ENCODE peak calls at places on chromosomes 1 and 21, in ten cellular contexts. One of them, this sample, is unnamed.

GRCh38 chr1:82578086-82578726 is 777.5 kb downstream of the ADGRL2 start:
- DNase-seq in PC-3: no peak
- DNase-seq in tibial nerve: no peak
- DNase-seq in GM20000: no peak
- DNase-seq in stomach: no peak
- DNase-seq in mesothelial cell of epicardium: no peak
- DNase-seq in upper lobe of right lung: no peak
- DNase-seq in AG09319: no peak
- DNase-seq in left ventricle myocardium inferior: no peak
- DNase-seq in ascending aorta: no peak
- DNase-seq in this sample: no peak

GRCh38 chr1:164637461-164638375 is 78.7 kb downstream of the PBX1 start:
- DNase-seq in PC-3: peak
- DNase-seq in tibial nerve: no peak
- DNase-seq in GM20000: no peak
- DNase-seq in stomach: peak
- DNase-seq in mesothelial cell of epicardium: no peak
- DNase-seq in upper lobe of right lung: no peak
- DNase-seq in AG09319: no peak
- DNase-seq in left ventricle myocardium inferior: peak
- DNase-seq in ascending aorta: no peak
- DNase-seq in this sample: no peak

GRCh38 chr21:22138297-22139016 is 1140.2 kb downstream of the NCAM2 start:
- DNase-seq in PC-3: no peak
- DNase-seq in tibial nerve: no peak
- DNase-seq in GM20000: no peak
- DNase-seq in stomach: no peak
- DNase-seq in mesothelial cell of epicardium: no peak
- DNase-seq in upper lobe of right lung: no peak
- DNase-seq in AG09319: no peak
- DNase-seq in left ventricle myocardium inferior: no peak
- DNase-seq in ascending aorta: no peak
- DNase-seq in this sample: no peak

GRCh38 chr1:183590225-183591191 is at the start of gene NCF2:
- DNase-seq in PC-3: no peak
- DNase-seq in tibial nerve: peak
- DNase-seq in GM20000: peak
- DNase-seq in stomach: peak
- DNase-seq in mesothelial cell of epicardium: no peak
- DNase-seq in upper lobe of right lung: no peak
- DNase-seq in AG09319: no peak
- DNase-seq in left ventricle myocardium inferior: no peak
- DNase-seq in ascending aorta: no peak
- DNase-seq in this sample: no peak

GRCh38 chr1:204225841-204226745 is 12.3 kb upstream of the GOLT1A start:
- DNase-seq in PC-3: peak
- DNase-seq in tibial nerve: no peak
- DNase-seq in GM20000: no peak
- DNase-seq in stomach: peak
- DNase-seq in mesothelial cell of epicardium: no peak
- DNase-seq in upper lobe of right lung: no peak
- DNase-seq in AG09319: no peak
- DNase-seq in left ventricle myocardium inferior: no peak
- DNase-seq in ascending aorta: no peak
- DNase-seq in this sample: no peak

GRCh38 chr1:82062206-82062605 is 261.5 kb downstream of the ADGRL2 start:
- DNase-seq in PC-3: no peak
- DNase-seq in tibial nerve: no peak
- DNase-seq in GM20000: no peak
- DNase-seq in stomach: no peak
- DNase-seq in mesothelial cell of epicardium: no peak
- DNase-seq in upper lobe of right lung: no peak
- DNase-seq in AG09319: no peak
- DNase-seq in left ventricle myocardium inferior: no peak
- DNase-seq in ascending aorta: no peak
- DNase-seq in this sample: no peak

GRCh38 chr1:109878531-109878930 is 32.1 kb upstream of the CSF1 start:
- DNase-seq in PC-3: no peak
- DNase-seq in tibial nerve: no peak
- DNase-seq in GM20000: no peak
- DNase-seq in stomach: no peak
- DNase-seq in mesothelial cell of epicardium: no peak
- DNase-seq in upper lobe of right lung: no peak
- DNase-seq in AG09319: no peak
- DNase-seq in left ventricle myocardium inferior: no peak
- DNase-seq in ascending aorta: no peak
- DNase-seq in this sample: no peak

GRCh38 chr1:14778882-14779594 is 180.6 kb downstream of the KAZN start:
- DNase-seq in PC-3: peak
- DNase-seq in tibial nerve: no peak
- DNase-seq in GM20000: peak
- DNase-seq in stomach: peak
- DNase-seq in mesothelial cell of epicardium: no peak
- DNase-seq in upper lobe of right lung: peak
- DNase-seq in AG09319: no peak
- DNase-seq in left ventricle myocardium inferior: no peak
- DNase-seq in ascending aorta: no peak
- DNase-seq in this sample: no peak

GRCh38 chr1:171495444-171495843 is 10.1 kb downstream of the PRRC2C start:
- DNase-seq in PC-3: no peak
- DNase-seq in tibial nerve: no peak
- DNase-seq in GM20000: no peak
- DNase-seq in stomach: no peak
- DNase-seq in mesothelial cell of epicardium: no peak
- DNase-seq in upper lobe of right lung: no peak
- DNase-seq in AG09319: no peak
- DNase-seq in left ventricle myocardium inferior: no peak
- DNase-seq in ascending aorta: no peak
- DNase-seq in this sample: no peak

GRCh38 chr1:210237514-210237913 is 4.9 kb downstream of the SERTAD4 start:
- DNase-seq in PC-3: no peak
- DNase-seq in tibial nerve: no peak
- DNase-seq in GM20000: no peak
- DNase-seq in stomach: no peak
- DNase-seq in mesothelial cell of epicardium: no peak
- DNase-seq in upper lobe of right lung: no peak
- DNase-seq in AG09319: no peak
- DNase-seq in left ventricle myocardium inferior: no peak
- DNase-seq in ascending aorta: no peak
- DNase-seq in this sample: no peak

GRCh38 chr1:48222501-48223242 is at the start of gene SLC5A9:
- DNase-seq in PC-3: no peak
- DNase-seq in tibial nerve: no peak
- DNase-seq in GM20000: no peak
- DNase-seq in stomach: peak
- DNase-seq in mesothelial cell of epicardium: no peak
- DNase-seq in upper lobe of right lung: no peak
- DNase-seq in AG09319: no peak
- DNase-seq in left ventricle myocardium inferior: no peak
- DNase-seq in ascending aorta: no peak
- DNase-seq in this sample: no peak

GRCh38 chr1:107434379-107434728 is 293.5 kb downstream of the NTNG1 start:
- DNase-seq in PC-3: no peak
- DNase-seq in tibial nerve: no peak
- DNase-seq in GM20000: no peak
- DNase-seq in stomach: no peak
- DNase-seq in mesothelial cell of epicardium: no peak
- DNase-seq in upper lobe of right lung: no peak
- DNase-seq in AG09319: no peak
- DNase-seq in left ventricle myocardium inferior: no peak
- DNase-seq in ascending aorta: no peak
- DNase-seq in this sample: no peak

GRCh38 chr1:107433635-107434378 is 293.0 kb downstream of the NTNG1 start:
- DNase-seq in PC-3: no peak
- DNase-seq in tibial nerve: no peak
- DNase-seq in GM20000: no peak
- DNase-seq in stomach: no peak
- DNase-seq in mesothelial cell of epicardium: no peak
- DNase-seq in upper lobe of right lung: no peak
- DNase-seq in AG09319: no peak
- DNase-seq in left ventricle myocardium inferior: no peak
- DNase-seq in ascending aorta: no peak
- DNase-seq in this sample: no peak

GRCh38 chr1:107432108-107432507 is 291.3 kb downstream of the NTNG1 start:
- DNase-seq in PC-3: no peak
- DNase-seq in tibial nerve: no peak
- DNase-seq in GM20000: no peak
- DNase-seq in stomach: no peak
- DNase-seq in mesothelial cell of epicardium: no peak
- DNase-seq in upper lobe of right lung: no peak
- DNase-seq in AG09319: no peak
- DNase-seq in left ventricle myocardium inferior: no peak
- DNase-seq in ascending aorta: no peak
- DNase-seq in this sample: no peak

GRCh38 chr1:107433068-107433467 is 292.2 kb downstream of the NTNG1 start:
- DNase-seq in PC-3: no peak
- DNase-seq in tibial nerve: no peak
- DNase-seq in GM20000: no peak
- DNase-seq in stomach: no peak
- DNase-seq in mesothelial cell of epicardium: no peak
- DNase-seq in upper lobe of right lung: no peak
- DNase-seq in AG09319: no peak
- DNase-seq in left ventricle myocardium inferior: no peak
- DNase-seq in ascending aorta: no peak
- DNase-seq in this sample: no peak

DNA sequence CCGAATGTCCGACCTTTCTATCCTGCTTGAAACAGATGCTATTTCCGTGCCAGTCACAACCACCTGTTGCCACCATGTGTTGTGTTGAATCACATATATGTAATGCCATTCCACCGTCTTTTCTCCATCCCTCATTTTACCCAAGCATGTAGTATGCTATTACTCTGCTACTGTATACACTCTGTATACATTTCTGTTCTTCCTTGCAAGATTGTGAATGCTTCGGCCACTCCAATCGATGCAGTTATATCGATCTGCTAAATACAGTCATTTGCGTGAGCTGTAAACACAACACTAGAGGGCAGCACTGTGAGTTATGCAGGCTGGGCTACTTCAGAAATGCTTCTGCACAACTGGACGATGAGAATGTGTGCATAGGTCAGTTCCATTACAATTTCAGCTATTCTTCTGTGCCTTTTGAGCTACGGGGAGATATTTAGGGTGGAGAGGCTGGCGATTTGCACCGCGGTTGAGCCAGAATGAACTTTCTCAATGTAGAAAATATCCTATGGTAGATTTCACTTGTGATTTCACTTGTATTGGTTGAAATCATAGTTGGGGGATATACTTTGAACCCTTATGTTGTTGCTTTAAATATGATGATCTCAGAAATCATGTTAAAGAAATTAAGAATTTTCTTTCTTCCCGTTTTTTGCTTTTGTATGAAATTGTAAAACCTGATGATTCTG is 289.8 kb downstream of the NTNG1 start:
- DNase-seq in PC-3: peak
- DNase-seq in tibial nerve: peak
- DNase-seq in GM20000: peak
- DNase-seq in stomach: peak
- DNase-seq in mesothelial cell of epicardium: no peak
- DNase-seq in upper lobe of right lung: no peak
- DNase-seq in AG09319: no peak
- DNase-seq in left ventricle myocardium inferior: no peak
- DNase-seq in ascending aorta: no peak
- DNase-seq in this sample: no peak
- TF ChIP-seq CTCF in PC-3: peak
- TF ChIP-seq CTCF in tibial nerve: peak
- TF ChIP-seq CTCF in GM20000: peak
- TF ChIP-seq CTCF in stomach: peak
- TF ChIP-seq CTCF in mesothelial cell of epicardium: peak
- TF ChIP-seq CTCF in upper lobe of right lung: peak
- TF ChIP-seq CTCF in AG09319: peak
- TF ChIP-seq CTCF in left ventricle myocardium inferior: peak
- TF ChIP-seq CTCF in ascending aorta: peak
- TF ChIP-seq CTCF in this sample: peak

DNA sequence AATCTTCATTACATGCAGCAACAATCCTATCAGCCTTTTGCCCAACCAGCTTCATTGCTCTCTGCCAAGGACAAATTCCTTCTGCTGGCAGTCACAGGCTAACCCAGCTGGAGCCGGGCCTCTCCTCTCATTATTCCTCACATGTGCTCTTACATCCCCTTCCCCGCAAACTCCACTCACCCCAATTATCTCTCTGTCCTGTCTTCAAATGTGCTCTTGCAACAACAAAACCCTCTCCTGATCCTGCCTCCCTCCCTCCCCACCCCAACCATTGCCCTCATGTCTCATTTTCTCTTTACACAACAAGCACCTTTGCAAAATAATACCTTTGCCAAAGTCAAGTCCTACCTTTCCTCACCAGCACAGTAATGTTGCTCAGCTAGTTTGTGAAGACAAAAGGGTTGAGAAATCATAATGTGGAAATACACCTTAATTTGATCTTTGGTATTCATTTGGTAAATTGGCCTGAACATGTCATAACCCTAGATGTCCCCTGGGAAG is 36.0 kb upstream of the DHCR24 start:
- DNase-seq in PC-3: no peak
- DNase-seq in tibial nerve: no peak
- DNase-seq in GM20000: no peak
- DNase-seq in stomach: peak
- DNase-seq in mesothelial cell of epicardium: no peak
- DNase-seq in upper lobe of right lung: no peak
- DNase-seq in AG09319: peak
- DNase-seq in left ventricle myocardium inferior: peak
- DNase-seq in ascending aorta: no peak
- DNase-seq in this sample: no peak
- TF ChIP-seq CTCF in PC-3: no peak
- TF ChIP-seq CTCF in tibial nerve: no peak
- TF ChIP-seq CTCF in GM20000: no peak
- TF ChIP-seq CTCF in stomach: no peak
- TF ChIP-seq CTCF in mesothelial cell of epicardium: no peak
- TF ChIP-seq CTCF in upper lobe of right lung: no peak
- TF ChIP-seq CTCF in AG09319: no peak
- TF ChIP-seq CTCF in left ventricle myocardium inferior: no peak
- TF ChIP-seq CTCF in ascending aorta: no peak
- TF ChIP-seq CTCF in this sample: no peak

GRCh38 chr21:30345014-30345413 is 3.4 kb downstream of the KRTAP23-1 start:
- DNase-seq in PC-3: no peak
- DNase-seq in tibial nerve: no peak
- DNase-seq in GM20000: no peak
- DNase-seq in stomach: no peak
- DNase-seq in mesothelial cell of epicardium: no peak
- DNase-seq in upper lobe of right lung: no peak
- DNase-seq in AG09319: no peak
- DNase-seq in left ventricle myocardium inferior: no peak
- DNase-seq in ascending aorta: no peak
- DNase-seq in this sample: no peak
- TF ChIP-seq CTCF in PC-3: peak
- TF ChIP-seq CTCF in tibial nerve: no peak
- TF ChIP-seq CTCF in GM20000: no peak
- TF ChIP-seq CTCF in stomach: no peak
- TF ChIP-seq CTCF in mesothelial cell of epicardium: no peak
- TF ChIP-seq CTCF in upper lobe of right lung: no peak
- TF ChIP-seq CTCF in AG09319: no peak
- TF ChIP-seq CTCF in left ventricle myocardium inferior: no peak
- TF ChIP-seq CTCF in ascending aorta: no peak
- TF ChIP-seq CTCF in this sample: no peak

DNA sequence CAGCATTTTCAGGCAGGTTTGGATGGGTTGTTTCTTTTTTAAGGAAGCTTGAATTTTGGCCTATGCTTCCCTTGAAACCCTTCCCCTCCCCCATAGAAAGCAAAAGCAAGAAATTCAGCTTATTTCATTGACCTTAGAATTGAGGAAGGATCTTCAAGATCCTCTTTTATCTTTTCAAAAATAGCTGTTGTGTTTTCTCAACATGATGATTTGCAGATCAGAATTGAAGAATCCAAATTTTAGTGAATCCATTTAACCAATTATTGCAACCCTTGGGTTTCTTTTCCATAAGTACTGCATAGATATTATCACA is 73.7 kb downstream of the LRRC8C start:
- DNase-seq in PC-3: no peak
- DNase-seq in tibial nerve: no peak
- DNase-seq in GM20000: peak
- DNase-seq in stomach: no peak
- DNase-seq in mesothelial cell of epicardium: no peak
- DNase-seq in upper lobe of right lung: no peak
- DNase-seq in AG09319: no peak
- DNase-seq in left ventricle myocardium inferior: no peak
- DNase-seq in ascending aorta: no peak
- DNase-seq in this sample: no peak
- TF ChIP-seq CTCF in PC-3: no peak
- TF ChIP-seq CTCF in tibial nerve: no peak
- TF ChIP-seq CTCF in GM20000: no peak
- TF ChIP-seq CTCF in stomach: no peak
- TF ChIP-seq CTCF in mesothelial cell of epicardium: no peak
- TF ChIP-seq CTCF in upper lobe of right lung: no peak
- TF ChIP-seq CTCF in AG09319: no peak
- TF ChIP-seq CTCF in left ventricle myocardium inferior: no peak
- TF ChIP-seq CTCF in ascending aorta: no peak
- TF ChIP-seq CTCF in this sample: no peak